ENCODE peak calls at places on chromosomes 11 and 22, in ten cellular contexts. One of them, this sample, is unnamed.

GRCh38 chr11:65615950-65616574 is 486 bp downstream of the PCNX3 start:
- DNase-seq in H7: peak
- DNase-seq in activated effector memory CD4-positive, alpha-beta T cell treated with Interleukin-2 at 50 U/mL for 16 hours: no peak
- DNase-seq in astrocyte of the spinal cord: no peak
- DNase-seq in OCI-LY7: peak
- DNase-seq in activated gamma-delta T cell treated with Interleukin-2 at 50 U/mL for 16 hours: no peak
- DNase-seq in dermis microvascular lymphatic vessel endothelial cell: peak
- DNase-seq in globus pallidus: no peak
- DNase-seq in foreskin fibroblast: no peak
- DNase-seq in upper lobe of left lung: peak
- DNase-seq in this sample: no peak

GRCh38 chr11:96103102-96103501 is 179.2 kb upstream of the MTMR2 start:
- DNase-seq in H7: no peak
- DNase-seq in activated effector memory CD4-positive, alpha-beta T cell treated with Interleukin-2 at 50 U/mL for 16 hours: no peak
- DNase-seq in astrocyte of the spinal cord: no peak
- DNase-seq in OCI-LY7: no peak
- DNase-seq in activated gamma-delta T cell treated with Interleukin-2 at 50 U/mL for 16 hours: no peak
- DNase-seq in dermis microvascular lymphatic vessel endothelial cell: peak
- DNase-seq in globus pallidus: no peak
- DNase-seq in foreskin fibroblast: no peak
- DNase-seq in upper lobe of left lung: no peak
- DNase-seq in this sample: no peak

GRCh38 chr11:95563173-95563572 is 226.4 kb downstream of the FAM76B start:
- DNase-seq in H7: no peak
- DNase-seq in activated effector memory CD4-positive, alpha-beta T cell treated with Interleukin-2 at 50 U/mL for 16 hours: no peak
- DNase-seq in astrocyte of the spinal cord: no peak
- DNase-seq in OCI-LY7: no peak
- DNase-seq in activated gamma-delta T cell treated with Interleukin-2 at 50 U/mL for 16 hours: no peak
- DNase-seq in dermis microvascular lymphatic vessel endothelial cell: no peak
- DNase-seq in globus pallidus: no peak
- DNase-seq in foreskin fibroblast: no peak
- DNase-seq in upper lobe of left lung: no peak
- DNase-seq in this sample: no peak

GRCh38 chr11:89293966-89294679 is 116.4 kb downstream of the TYR start:
- DNase-seq in H7: peak
- DNase-seq in activated effector memory CD4-positive, alpha-beta T cell treated with Interleukin-2 at 50 U/mL for 16 hours: no peak
- DNase-seq in astrocyte of the spinal cord: peak
- DNase-seq in OCI-LY7: no peak
- DNase-seq in activated gamma-delta T cell treated with Interleukin-2 at 50 U/mL for 16 hours: no peak
- DNase-seq in dermis microvascular lymphatic vessel endothelial cell: peak
- DNase-seq in globus pallidus: no peak
- DNase-seq in foreskin fibroblast: peak
- DNase-seq in upper lobe of left lung: peak
- DNase-seq in this sample: no peak

GRCh38 chr11:1348146-1348545 is 38.7 kb upstream of the TOLLIP start:
- DNase-seq in H7: no peak
- DNase-seq in activated effector memory CD4-positive, alpha-beta T cell treated with Interleukin-2 at 50 U/mL for 16 hours: no peak
- DNase-seq in astrocyte of the spinal cord: no peak
- DNase-seq in OCI-LY7: no peak
- DNase-seq in activated gamma-delta T cell treated with Interleukin-2 at 50 U/mL for 16 hours: no peak
- DNase-seq in dermis microvascular lymphatic vessel endothelial cell: no peak
- DNase-seq in globus pallidus: no peak
- DNase-seq in foreskin fibroblast: no peak
- DNase-seq in upper lobe of left lung: no peak
- DNase-seq in this sample: no peak

GRCh38 chr22:42769238-42769573 is 48.5 kb upstream of the A4GALT start:
- DNase-seq in H7: peak
- DNase-seq in activated effector memory CD4-positive, alpha-beta T cell treated with Interleukin-2 at 50 U/mL for 16 hours: no peak
- DNase-seq in astrocyte of the spinal cord: no peak
- DNase-seq in OCI-LY7: no peak
- DNase-seq in activated gamma-delta T cell treated with Interleukin-2 at 50 U/mL for 16 hours: no peak
- DNase-seq in dermis microvascular lymphatic vessel endothelial cell: no peak
- DNase-seq in globus pallidus: no peak
- DNase-seq in foreskin fibroblast: no peak
- DNase-seq in upper lobe of left lung: peak
- DNase-seq in this sample: no peak

GRCh38 chr22:40499187-40499753 is 128.9 kb downstream of the SGSM3 start:
- DNase-seq in H7: no peak
- DNase-seq in activated effector memory CD4-positive, alpha-beta T cell treated with Interleukin-2 at 50 U/mL for 16 hours: no peak
- DNase-seq in astrocyte of the spinal cord: peak
- DNase-seq in OCI-LY7: no peak
- DNase-seq in activated gamma-delta T cell treated with Interleukin-2 at 50 U/mL for 16 hours: no peak
- DNase-seq in dermis microvascular lymphatic vessel endothelial cell: peak
- DNase-seq in globus pallidus: no peak
- DNase-seq in foreskin fibroblast: peak
- DNase-seq in upper lobe of left lung: no peak
- DNase-seq in this sample: peak

GRCh38 chr11:41201156-41201555 is 258.3 kb downstream of the LRRC4C start:
- DNase-seq in H7: peak
- DNase-seq in activated effector memory CD4-positive, alpha-beta T cell treated with Interleukin-2 at 50 U/mL for 16 hours: no peak
- DNase-seq in astrocyte of the spinal cord: peak
- DNase-seq in OCI-LY7: peak
- DNase-seq in activated gamma-delta T cell treated with Interleukin-2 at 50 U/mL for 16 hours: no peak
- DNase-seq in dermis microvascular lymphatic vessel endothelial cell: no peak
- DNase-seq in globus pallidus: peak
- DNase-seq in foreskin fibroblast: no peak
- DNase-seq in upper lobe of left lung: no peak
- DNase-seq in this sample: no peak

GRCh38 chr22:20537983-20538382 is 30.6 kb downstream of the MED15 start:
- DNase-seq in H7: no peak
- DNase-seq in activated effector memory CD4-positive, alpha-beta T cell treated with Interleukin-2 at 50 U/mL for 16 hours: no peak
- DNase-seq in astrocyte of the spinal cord: no peak
- DNase-seq in OCI-LY7: no peak
- DNase-seq in activated gamma-delta T cell treated with Interleukin-2 at 50 U/mL for 16 hours: no peak
- DNase-seq in dermis microvascular lymphatic vessel endothelial cell: no peak
- DNase-seq in globus pallidus: no peak
- DNase-seq in foreskin fibroblast: no peak
- DNase-seq in upper lobe of left lung: no peak
- DNase-seq in this sample: no peak

GRCh38 chr11:4095509-4096230 is 1.1 kb downstream of the RRM1 start:
- DNase-seq in H7: peak
- DNase-seq in activated effector memory CD4-positive, alpha-beta T cell treated with Interleukin-2 at 50 U/mL for 16 hours: no peak
- DNase-seq in astrocyte of the spinal cord: peak
- DNase-seq in OCI-LY7: peak
- DNase-seq in activated gamma-delta T cell treated with Interleukin-2 at 50 U/mL for 16 hours: no peak
- DNase-seq in dermis microvascular lymphatic vessel endothelial cell: no peak
- DNase-seq in globus pallidus: peak
- DNase-seq in foreskin fibroblast: peak
- DNase-seq in upper lobe of left lung: no peak
- DNase-seq in this sample: peak

This sample was measured in AG09319.